ENCODE peak calls at places on chromosome 9, in four cellular contexts. A is WTC11; N is B cell; B is CD4-positive, alpha-beta T cell. Z is an unnamed sample.
A peak's percentile ranks its signal among the peaks of the same experiment; 100 is the strongest.

GRCh38 chr9:13487936-13488335 is 208.4 kb upstream of the MPDZ start:
- DNase-seq in A (no peak), N (no peak), B (no peak), Z (no peak)

GRCh38 chr9:34574632-34575031 is 14.9 kb downstream of the CNTFR start:
- DNase-seq in A (no peak), N (no peak), B (no peak), Z (no peak)

GRCh38 chr9:131418143-131419028 is 24.5 kb downstream of the PRRC2B start:
- DNase-seq in A (no peak), N (no peak), B (no peak), Z (no peak)

GRCh38 chr9:35560625-35561337 is 44.3 kb upstream of the TESK1 start:
- DNase-seq in A (no peak), N (no peak), B (no peak), Z (no peak)

GRCh38 chr9:33294670-33295432 is 4.5 kb downstream of the NFX1 start:
- DNase-seq in A (no peak), N (no peak), B (no peak), Z (no peak)

GRCh38 chr9:114592356-114592755 is 4.8 kb downstream of the ATP6V1G1 start:
- DNase-seq in A (no peak), N (peak; percentile 70), B (peak; percentile 52), Z (no peak)

GRCh38 chr9:125633116-125633743 is 73.8 kb downstream of the MAPKAP1 start:
- DNase-seq in A (no peak), N (no peak), B (no peak), Z (no peak)

GRCh38 chr9:117044241-117044640 is 357.1 kb downstream of the TRIM32 start:
- DNase-seq in A (peak; percentile 75), N (no peak), B (no peak), Z (no peak)

GRCh38 chr9:13186091-13186490 is 93.4 kb downstream of the MPDZ start:
- DNase-seq in A (no peak), N (no peak), B (no peak), Z (no peak)

GRCh38 chr9:78821126-78821822 is 524.3 kb downstream of the PSAT1 start:
- DNase-seq in A (no peak), N (peak; percentile 49), B (no peak), Z (no peak)

GRCh38 chr9:2016411-2017208 is 1.5 kb downstream of the SMARCA2 start:
- DNase-seq in A (peak; percentile 61), N (peak; percentile 83), B (peak; percentile 47), Z (peak; percentile 67)

GRCh38 chr9:15416880-15417279 is 5.8 kb upstream of the SNAPC3 start:
- DNase-seq in A (peak; percentile 56), N (peak; percentile 34), B (peak; percentile 18), Z (no peak)

GRCh38 chr9:78612089-78612488 is 315.2 kb downstream of the PSAT1 start:
- DNase-seq in A (no peak), N (no peak), B (no peak), Z (no peak)

GRCh38 chr9:132742821-132743311 is 72.6 kb downstream of the GTF3C4 start:
- DNase-seq in A (peak; percentile 44), N (no peak), B (no peak), Z (no peak)

GRCh38 chr9:28758346-28758745 is 1185.1 kb upstream of the C9orf72 start:
- DNase-seq in A (no peak), N (no peak), B (no peak), Z (no peak)

GRCh38 chr9:17627641-17628040 is 48.8 kb downstream of the SH3GL2 start:
- DNase-seq in A (no peak), N (no peak), B (no peak), Z (no peak)

GRCh38 chr9:71758785-71759184 is 9.5 kb downstream of the CEMIP2 start:
- DNase-seq in A (no peak), N (no peak), B (no peak), Z (no peak)

GRCh38 chr9:38380230-38380871 is 12.2 kb upstream of the ALDH1B1 start:
- DNase-seq in A (no peak), N (no peak), B (no peak), Z (no peak)

GRCh38 chr9:36165766-36166149 is 3.4 kb upstream of the CCIN start:
- DNase-seq in A (no peak), N (no peak), B (no peak), Z (no peak)

GRCh38 chr9:107361816-107362215 is 78.7 kb downstream of the RAD23B start:
- DNase-seq in A (no peak), N (no peak), B (no peak), Z (no peak)

GRCh38 chr9:121445986-121446385 is 53.7 kb downstream of the GGTA1 start:
- DNase-seq in A (peak; percentile 22), N (no peak), B (no peak), Z (no peak)

GRCh38 chr9:105957830-105958229 is 263.5 kb downstream of the TMEM38B start:
- DNase-seq in A (no peak), N (no peak), B (no peak), Z (no peak)

GRCh38 chr9:113957778-113958430 is 81.8 kb downstream of the ZNF618 start:
- DNase-seq in A (no peak), N (no peak), B (no peak), Z (no peak)

GRCh38 chr9:14421291-14421690 is 107.3 kb upstream of the NFIB start:
- DNase-seq in A (no peak), N (no peak), B (no peak), Z (no peak)

GRCh38 chr9:130114741-130115140 is 57.5 kb upstream of the NCS1 start:
- DNase-seq in A (no peak), N (no peak), B (no peak), Z (no peak)

GRCh38 chr9:116842658-116843057 is 155.6 kb downstream of the TRIM32 start:
- DNase-seq in A (peak; percentile 77), N (no peak), B (no peak), Z (no peak)

GRCh38 chr9:95058795-95059386 is 258.6 kb downstream of the FANCC start:
- DNase-seq in A (no peak), N (no peak), B (no peak), Z (no peak)

GRCh38 chr9:20276762-20277161 is 345.5 kb downstream of the MLLT3 start:
- DNase-seq in A (no peak), N (no peak), B (no peak), Z (no peak)

GRCh38 chr9:20269620-20270019 is 352.7 kb downstream of the MLLT3 start:
- DNase-seq in A (no peak), N (no peak), B (no peak), Z (no peak)

GRCh38 chr9:20270176-20270575 is 352.1 kb downstream of the MLLT3 start:
- DNase-seq in A (no peak), N (no peak), B (no peak), Z (no peak)

GRCh38 chr9:20271107-20271506 is 351.2 kb downstream of the MLLT3 start:
- DNase-seq in A (no peak), N (no peak), B (no peak), Z (no peak)

GRCh38 chr9:20271723-20272122 is 350.6 kb downstream of the MLLT3 start:
- DNase-seq in A (no peak), N (no peak), B (no peak), Z (no peak)
- TF ChIP-seq CTCF in A (no peak), N (no peak), B (no peak), Z (no peak)

GRCh38 chr9:98234231-98234825 is 21.1 kb downstream of the TBC1D2 start:
- DNase-seq in A (peak; percentile 41), N (no peak), B (no peak), Z (no peak)
- TF ChIP-seq CTCF in A (no peak), N (no peak), B (no peak), Z (no peak)

DNA sequence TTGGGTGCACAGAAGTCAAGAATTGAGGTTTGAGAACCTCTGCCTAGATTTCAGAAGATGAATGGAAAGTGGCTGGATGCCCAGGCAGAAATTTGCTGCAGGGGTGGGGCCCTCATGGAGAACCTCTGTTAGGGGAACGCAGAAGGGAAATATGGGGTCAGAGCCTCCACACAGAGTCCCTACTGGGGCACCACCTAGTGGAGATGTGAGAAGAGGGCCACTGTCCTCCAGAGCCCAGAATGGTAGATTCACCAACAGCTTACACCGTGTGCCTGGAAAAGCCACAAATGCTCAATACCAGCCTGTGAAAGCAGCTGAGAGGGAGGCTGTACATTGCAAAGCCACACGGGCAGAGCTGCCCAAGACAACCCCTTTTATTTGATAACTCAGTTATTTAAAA is 383.5 kb downstream of the TLE4 start:
- DNase-seq in A (peak; percentile 33), N (no peak), B (no peak), Z (no peak)
- TF ChIP-seq CTCF in A (peak; percentile 31), N (peak; percentile 9), B (no peak), Z (no peak)

GRCh38 chr9:27391495-27391894 is 94.5 kb upstream of the EQTN start:
- DNase-seq in A (no peak), N (no peak), B (no peak), Z (no peak)

GRCh38 chr9:27385606-27386005 is 88.7 kb upstream of the EQTN start:
- DNase-seq in A (no peak), N (no peak), B (no peak), Z (no peak)

GRCh38 chr9:27386759-27387158 is 89.8 kb upstream of the EQTN start:
- DNase-seq in A (no peak), N (no peak), B (no peak), Z (no peak)

GRCh38 chr9:27384262-27385014 is 87.5 kb upstream of the EQTN start:
- DNase-seq in A (no peak), N (no peak), B (no peak), Z (no peak)

GRCh38 chr9:27387722-27388121 is 90.8 kb upstream of the EQTN start:
- DNase-seq in A (no peak), N (no peak), B (no peak), Z (no peak)
- TF ChIP-seq CTCF in A (no peak), N (no peak), B (no peak), Z (no peak)

Z was measured in mesothelial cell of epicardium.